ENCODE peak calls at places on chromosomes 11 and 22, in eight cellular contexts. G is mesothelial cell of epicardium; V is bronchial epithelial cell; M is HFFc6; W is NCI-H2081; K is ACHN; C is adrenal gland; S is activated T-helper 9 cell treated with anti-CD3 and anti-CD28 coated beads, Interleukin-2, amount 50 U/mL, for 16 hours. J is an unnamed sample.

GRCh38 chr11:34342008-34342533 is 15.7 kb downstream of the ABTB2 start:
- DNase-seq in G (no peak), V (no peak), M (no peak), W (peak), K (no peak), C (no peak), S (no peak), J (no peak)

GRCh38 chr11:71447791-71448256 is 369 bp downstream of the DHCR7 start:
- DNase-seq in G (peak), V (no peak), M (no peak), W (peak), K (no peak), C (peak), S (no peak), J (no peak)

GRCh38 chr11:17591293-17591692 is 44.2 kb downstream of the OTOG start:
- DNase-seq in G (no peak), V (no peak), M (no peak), W (no peak), K (no peak), C (no peak), S (no peak), J (no peak)

GRCh38 chr11:117185739-117186430 is 7.3 kb downstream of the SIDT2 start:
- DNase-seq in G (no peak), V (no peak), M (no peak), W (no peak), K (no peak), C (no peak), S (no peak), J (no peak)

GRCh38 chr11:9735236-9735635 is 71.4 kb downstream of the SWAP70 start:
- DNase-seq in G (no peak), V (peak), M (no peak), W (no peak), K (no peak), C (no peak), S (no peak), J (no peak)

GRCh38 chr11:111668980-111669379 is 66.7 kb downstream of the SIK2 start:
- DNase-seq in G (no peak), V (no peak), M (no peak), W (no peak), K (no peak), C (no peak), S (no peak), J (no peak)

GRCh38 chr11:15896544-15896943 is 459.8 kb downstream of the SOX6 start:
- DNase-seq in G (no peak), V (no peak), M (no peak), W (no peak), K (no peak), C (no peak), S (no peak), J (no peak)

GRCh38 chr11:134118016-134118415 is 49.1 kb downstream of the JAM3 start:
- DNase-seq in G (no peak), V (peak), M (no peak), W (no peak), K (no peak), C (no peak), S (no peak), J (no peak)

GRCh38 chr11:86594746-86595145 is 77.7 kb downstream of the ME3 start:
- DNase-seq in G (no peak), V (peak), M (peak), W (no peak), K (peak), C (no peak), S (no peak), J (no peak)

GRCh38 chr11:46237248-46238077 is 40.0 kb upstream of the CREB3L1 start:
- DNase-seq in G (peak), V (peak), M (peak), W (no peak), K (peak), C (peak), S (peak), J (peak)

GRCh38 chr22:22123960-22124278 is 120.7 kb upstream of the VPREB1 start:
- DNase-seq in G (no peak), V (no peak), M (no peak), W (no peak), K (no peak), C (no peak), S (no peak), J (no peak)

J was measured in Caki2.